ENCODE peak calls at places on chromosomes 3 and 15, in five cellular contexts. D is progenitor cell of endocrine pancreas, S is lower leg skin, Y is HFFc6, P is H9. W is an unnamed sample.

GRCh38 chr15:70956596-70956995 is 64.0 kb downstream of the LRRC49 start:
- DNase-seq in D (no peak), S (no peak), Y (no peak), P (no peak), W (no peak)

GRCh38 chr3:187286467-187287059 is 5.0 kb downstream of the MASP1 start:
- DNase-seq in D (no peak), S (no peak), Y (peak; percentile 82), P (no peak), W (no peak)

GRCh38 chr15:78075490-78076230 is 1.9 kb downstream of the TBC1D2B start:
- DNase-seq in D (no peak), S (no peak), Y (peak; percentile 88), P (peak; percentile 59), W (no peak)

GRCh38 chr15:33021806-33022389 is 172.6 kb downstream of the FMN1 start:
- DNase-seq in D (no peak), S (no peak), Y (peak; percentile 61), P (no peak), W (no peak)

GRCh38 chr15:86201313-86202008 is 121.8 kb downstream of the AGBL1 start:
- DNase-seq in D (no peak), S (no peak), Y (no peak), P (no peak), W (no peak)

GRCh38 chr3:145133281-145133680 is 1027.7 kb downstream of the PLOD2 start:
- DNase-seq in D (no peak), S (no peak), Y (no peak), P (no peak), W (no peak)

GRCh38 chr3:175951047-175951694 is 1092.0 kb downstream of the NAALADL2 start:
- DNase-seq in D (no peak), S (no peak), Y (peak; percentile 57), P (no peak), W (no peak)

GRCh38 chr15:79960502-79961217 is 10.3 kb downstream of the BCL2A1 start:
- DNase-seq in D (no peak), S (no peak), Y (no peak), P (no peak), W (no peak)

GRCh38 chr15:36943496-36944361 is 156.6 kb downstream of the MEIS2 start:
- DNase-seq in D (no peak), S (no peak), Y (no peak), P (no peak), W (no peak)

GRCh38 chr15:66751579-66751978 is 49.5 kb downstream of the SMAD6 start:
- DNase-seq in D (no peak), S (no peak), Y (no peak), P (no peak), W (no peak)

GRCh38 chr3:197513953-197514785 is 41.6 kb downstream of the BDH1 start:
- DNase-seq in D (no peak), S (no peak), Y (no peak), P (peak; percentile 18), W (no peak)

GRCh38 chr15:99250001-99250400 is 620 bp upstream of the TTC23 start:
- DNase-seq in D (no peak), S (no peak), Y (no peak), P (no peak), W (no peak)

GRCh38 chr3:172137287-172138030 is 98.1 kb downstream of the FNDC3B start:
- DNase-seq in D (no peak), S (no peak), Y (no peak), P (no peak), W (no peak)

GRCh38 chr3:64642327-64643151 is 45.3 kb downstream of the ADAMTS9 start:
- DNase-seq in D (no peak), S (no peak), Y (no peak), P (peak; percentile 40), W (no peak)

GRCh38 chr15:94352940-94353820 is 121.8 kb downstream of the MCTP2 start:
- DNase-seq in D (no peak), S (no peak), Y (no peak), P (no peak), W (no peak)

GRCh38 chr3:149449799-149450198 is 24.7 kb upstream of the TM4SF4 start:
- DNase-seq in D (no peak), S (no peak), Y (peak; percentile 13), P (no peak), W (no peak)

GRCh38 chr15:77012868-77013267 is 17.9 kb downstream of the PSTPIP1 start:
- DNase-seq in D (no peak), S (no peak), Y (no peak), P (no peak), W (no peak)

GRCh38 chr3:76646921-76647562 is 392.9 kb upstream of the ROBO2 start:
- DNase-seq in D (no peak), S (no peak), Y (no peak), P (peak; percentile 70), W (no peak)

GRCh38 chr15:59862191-59863155 is 141.6 kb upstream of the FOXB1 start:
- DNase-seq in D (no peak), S (no peak), Y (no peak), P (no peak), W (no peak)

GRCh38 chr3:20648921-20649381 is 462.9 kb upstream of the SGO1 start:
- DNase-seq in D (no peak), S (no peak), Y (peak; percentile 48), P (no peak), W (no peak)

GRCh38 chr15:39854161-39854560 is 65.9 kb downstream of the GPR176 start:
- DNase-seq in D (no peak), S (no peak), Y (peak; percentile 45), P (no peak), W (no peak)

GRCh38 chr3:182597621-182598041 is 195.7 kb upstream of the ATP11B start:
- DNase-seq in D (no peak), S (no peak), Y (no peak), P (no peak), W (no peak)

GRCh38 chr3:182323898-182324297 is 469.4 kb upstream of the ATP11B start:
- DNase-seq in D (no peak), S (no peak), Y (no peak), P (no peak), W (no peak)

GRCh38 chr3:159257954-159258353 is 456.1 kb downstream of the MFSD1 start:
- DNase-seq in D (no peak), S (no peak), Y (no peak), P (no peak), W (no peak)

GRCh38 chr15:80489030-80489594 is 84.9 kb downstream of the ARNT2 start:
- DNase-seq in D (no peak), S (no peak), Y (peak; percentile 92), P (no peak), W (no peak)

GRCh38 chr15:33132722-33133345 is 61.7 kb downstream of the FMN1 start:
- DNase-seq in D (peak; percentile 22), S (no peak), Y (peak; percentile 68), P (peak; percentile 52), W (no peak)

GRCh38 chr3:127799476-127800222 is 22.7 kb downstream of the MGLL start:
- DNase-seq in D (no peak), S (no peak), Y (peak; percentile 90), P (no peak), W (no peak)

GRCh38 chr3:51704511-51704950 is 2.3 kb upstream of the GRM2 start:
- DNase-seq in D (no peak), S (no peak), Y (no peak), P (no peak), W (peak; percentile 73)

GRCh38 chr3:40223856-40224255 is 85.7 kb upstream of the EIF1B start:
- DNase-seq in D (no peak), S (no peak), Y (no peak), P (no peak), W (no peak)

GRCh38 chr15:39582286-39582976 is 1.6 kb downstream of the THBS1 start:
- DNase-seq in D (no peak), S (no peak), Y (peak; percentile 96), P (no peak), W (no peak)

GRCh38 chr3:49929333-49930240 is at the start of gene MON1A:
- DNase-seq in D (peak; percentile 89), S (peak; percentile 99), Y (peak; percentile 91), P (peak; percentile 97), W (peak; percentile 96)
- TF ChIP-seq CTCF in D (peak; percentile 55), S (no peak), Y (peak; percentile 73), P (peak; percentile 68), W (peak; percentile 76)

GRCh38 chr3:13192471-13193213 is 119.4 kb upstream of the IQSEC1 start:
- DNase-seq in D (no peak), S (no peak), Y (peak; percentile 6), P (peak; percentile 53), W (peak; percentile 68)
- TF ChIP-seq CTCF in D (peak; percentile 49), S (no peak), Y (peak; percentile 77), P (peak; percentile 60), W (peak; percentile 70)

GRCh38 chr3:135231646-135232625 is 436.9 kb downstream of the EPHB1 start:
- DNase-seq in D (no peak), S (no peak), Y (no peak), P (peak; percentile 68), W (no peak)

GRCh38 chr3:135224963-135225362 is 429.9 kb downstream of the EPHB1 start:
- DNase-seq in D (no peak), S (no peak), Y (no peak), P (no peak), W (no peak)

GRCh38 chr3:135228131-135228530 is 433.1 kb downstream of the EPHB1 start:
- DNase-seq in D (no peak), S (no peak), Y (no peak), P (no peak), W (no peak)

GRCh38 chr3:135226057-135226456 is 431.0 kb downstream of the EPHB1 start:
- DNase-seq in D (no peak), S (no peak), Y (no peak), P (no peak), W (no peak)

GRCh38 chr3:135229018-135229495 is 434.0 kb downstream of the EPHB1 start:
- DNase-seq in D (no peak), S (no peak), Y (no peak), P (peak; percentile 68), W (no peak)
- TF ChIP-seq CTCF in D (peak; percentile 14), S (no peak), Y (no peak), P (peak; percentile 57), W (no peak)

GRCh38 chr3:148202386-148202785 is 495.3 kb upstream of the AGTR1 start:
- DNase-seq in D (no peak), S (no peak), Y (no peak), P (no peak), W (no peak)
- TF ChIP-seq CTCF in D (peak; percentile 28), S (no peak), Y (no peak), P (peak; percentile 77), W (peak; percentile 36)

DNA sequence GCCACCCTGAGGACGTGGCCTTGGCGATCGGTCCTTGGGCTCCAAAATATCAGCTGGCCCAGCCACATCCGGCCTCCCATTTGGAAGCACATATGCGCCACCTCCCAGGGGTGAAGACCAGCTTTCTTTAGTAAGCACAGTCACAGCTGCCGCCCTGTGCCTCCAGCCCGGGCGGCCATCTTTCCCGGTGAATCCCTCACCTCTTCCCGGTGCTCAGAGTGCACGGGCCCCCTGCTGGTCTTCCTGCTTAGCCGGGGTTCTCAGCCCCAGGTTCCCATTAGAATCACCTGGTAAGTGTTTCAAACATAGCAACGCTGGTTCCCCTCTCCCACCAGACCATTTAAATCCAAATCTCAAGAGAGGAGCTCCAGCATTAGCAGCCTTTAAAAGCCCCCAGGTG is 232.2 kb downstream of the VPS13C start:
- DNase-seq in D (no peak), S (no peak), Y (no peak), P (no peak), W (no peak)
- TF ChIP-seq CTCF in D (peak; percentile 24), S (no peak), Y (peak; percentile 34), P (peak; percentile 16), W (no peak)